ENCODE peak calls at places on chromosomes 16 and 17, in eight cellular contexts. F is PC-3, T is suprapubic skin, O is trophoblast cell, C is IMR-90, Z is tibial nerve, L is GM23248, P is sigmoid colon. J is an unnamed sample. For H3K27me3, the result is how much of the 10 kb centered on the place peaks cover.

GRCh38 chr16:25575363-25575762 is 116.4 kb upstream of the HS3ST4 start:
- DNase-seq in T (no peak), O (no peak), C (no peak), L (no peak), P (no peak), F (no peak), Z (no peak), J (no peak)

GRCh38 chr16:60655514-60656153 is 1380.6 kb downstream of the CDH8 start:
- DNase-seq in T (no peak), O (no peak), Z (no peak), C (no peak), L (no peak), F (no peak), P (no peak), J (no peak)

GRCh38 chr16:47634126-47634525 is 173.0 kb downstream of the PHKB start:
- DNase-seq in L (no peak), O (no peak), C (no peak), Z (no peak), T (no peak), P (no peak), F (peak), J (no peak)

GRCh38 chr17:28901866-28902818 is 737 bp downstream of the DHRS13 start:
- DNase-seq in F (no peak), T (no peak), Z (no peak), C (no peak), P (no peak), L (peak), O (no peak), J (no peak)

GRCh38 chr17:32520737-32521399 is 34.1 kb downstream of the CDK5R1 start:
- DNase-seq in C (no peak), O (no peak), Z (no peak), L (no peak), F (no peak), T (no peak), P (peak), J (no peak)

GRCh38 chr17:57708401-57708800 is 36.7 kb downstream of the CCDC182 start:
- DNase-seq in L (peak), Z (no peak), C (no peak), O (no peak), T (no peak), P (no peak), F (no peak), J (no peak)

GRCh38 chr17:40021471-40021961 is 6.3 kb downstream of the CSF3 start:
- DNase-seq in P (no peak), T (no peak), L (peak), C (peak), F (peak), O (no peak), Z (no peak), J (no peak)

GRCh38 chr16:51337662-51338061 is 186.6 kb upstream of the SALL1 start:
- DNase-seq in T (no peak), L (peak), Z (no peak), O (no peak), C (no peak), P (no peak), F (no peak), J (no peak)

GRCh38 chr17:72416905-72417304 is 296.1 kb downstream of the SOX9 start:
- DNase-seq in F (no peak), Z (no peak), P (no peak), C (no peak), T (no peak), O (no peak), L (no peak), J (no peak)

GRCh38 chr17:78271419-78272160 is 40.2 kb downstream of the TMEM235 start:
- DNase-seq in P (no peak), O (peak), Z (no peak), C (no peak), F (no peak), L (no peak), T (no peak), J (no peak)

GRCh38 chr17:9002610-9003354 is 18.5 kb upstream of the NTN1 start:
- DNase-seq in O (no peak), C (no peak), F (no peak), L (peak), T (no peak), Z (no peak), P (no peak), J (peak)

GRCh38 chr16:77918792-77919707 is 103.3 kb upstream of the CLEC3A start:
- DNase-seq in T (no peak), Z (no peak), O (no peak), C (peak), P (no peak), L (no peak), F (no peak), J (peak)

GRCh38 chr17:9036336-9036735 is 15.0 kb downstream of the NTN1 start:
- DNase-seq in P (no peak), C (no peak), L (no peak), O (peak), T (no peak), Z (no peak), F (no peak), J (no peak)

GRCh38 chr17:77634710-77635109 is 323.8 kb upstream of the TNRC6C start:
- DNase-seq in T (no peak), Z (no peak), C (no peak), P (no peak), O (no peak), L (no peak), F (no peak), J (no peak)

GRCh38 chr17:29383687-29384086 is 6.5 kb upstream of the TAOK1 start:
- DNase-seq in T (no peak), C (peak), Z (no peak), L (peak), O (no peak), P (no peak), F (peak), J (no peak)

GRCh38 chr17:45270828-45271418 is 9.0 kb upstream of the SPATA32 start:
- DNase-seq in P (no peak), C (no peak), O (no peak), F (peak), Z (no peak), L (peak), T (peak), J (no peak)

GRCh38 chr16:88354229-88355092 is 28.3 kb upstream of the ZNF469 start:
- DNase-seq in F (no peak), T (no peak), O (no peak), C (no peak), Z (no peak), P (peak), L (no peak), J (no peak)

GRCh38 chr17:41684050-41684449 is 4.6 kb upstream of the EIF1 start:
- DNase-seq in F (no peak), T (no peak), C (no peak), L (no peak), O (no peak), P (no peak), Z (no peak), J (no peak)
- H3K27ac ChIP-seq in F (no peak), T (no peak), C (no peak), L (no peak), O (no peak), P (no peak), Z (no peak), J (no peak)

DNA sequence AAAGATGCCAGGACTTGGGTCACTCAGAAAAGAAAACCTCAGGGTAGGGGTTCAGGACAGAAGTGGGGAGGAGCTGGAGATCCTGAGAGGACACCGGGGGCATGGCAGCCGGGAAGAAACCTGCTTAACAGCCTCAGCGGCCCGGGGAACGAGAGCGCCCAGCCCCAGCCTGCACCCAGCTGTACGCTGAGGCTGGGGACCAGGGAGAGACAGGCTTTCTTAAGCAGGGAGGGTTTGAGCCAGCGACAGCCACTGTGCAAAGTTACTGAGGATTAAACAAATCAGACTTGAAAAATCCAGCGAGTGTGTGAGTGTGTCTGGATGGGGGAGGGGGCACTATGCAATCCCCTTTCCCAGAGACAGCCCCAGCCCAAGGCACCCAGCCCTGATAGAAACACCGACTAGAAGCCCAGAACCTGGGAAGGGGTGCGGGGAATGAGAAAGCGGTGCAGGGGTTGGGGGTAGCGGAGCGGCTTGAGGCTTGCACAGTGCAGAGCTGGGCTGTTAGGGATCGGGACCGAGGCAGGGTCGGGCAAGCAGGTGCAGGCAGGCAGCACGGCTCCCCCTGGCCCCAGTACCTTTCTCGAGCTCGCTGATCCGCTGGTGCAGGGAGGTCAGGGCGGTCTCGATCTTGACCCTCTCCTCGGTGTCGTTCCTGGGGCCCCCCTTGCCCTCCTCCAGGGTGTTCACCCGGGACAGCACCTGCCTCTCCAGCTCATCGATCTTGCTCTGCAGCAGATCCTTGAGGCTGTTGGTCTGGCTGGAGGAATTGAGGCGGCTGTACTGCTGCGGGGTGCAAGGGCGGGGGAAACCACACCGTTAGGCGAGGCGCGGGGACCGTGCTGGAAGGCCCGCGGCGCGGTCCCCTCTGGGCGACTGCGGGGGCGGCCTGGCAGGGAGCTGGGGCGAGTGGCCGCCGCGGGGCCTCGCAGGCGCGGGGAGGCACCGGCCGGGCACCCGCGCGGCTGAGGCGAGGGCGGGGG is 1.2 kb downstream of the NPTX1 start:
- DNase-seq in F (no peak), Z (no peak), T (no peak), O (no peak), P (no peak), L (peak), C (no peak), J (no peak)
- H3K27me3 ChIP-seq in F (under half), Z (under half), T (half or more), O (half or more), P (under half), L (half or more), C (under half), J (half or more)

GRCh38 chr17:16037636-16038035 is 38.0 kb downstream of the TTC19 start:
- DNase-seq in L (peak), O (no peak), P (no peak), F (no peak), Z (no peak), T (no peak), C (peak), J (no peak)

GRCh38 chr17:16044484-16044883 is 44.9 kb downstream of the TTC19 start:
- DNase-seq in O (no peak), P (no peak), T (no peak), F (no peak), Z (no peak), C (no peak), L (no peak), J (no peak)

GRCh38 chr17:16036261-16036660 is 36.6 kb downstream of the TTC19 start:
- DNase-seq in C (no peak), P (no peak), T (no peak), O (no peak), L (no peak), Z (no peak), F (no peak), J (no peak)

DNA sequence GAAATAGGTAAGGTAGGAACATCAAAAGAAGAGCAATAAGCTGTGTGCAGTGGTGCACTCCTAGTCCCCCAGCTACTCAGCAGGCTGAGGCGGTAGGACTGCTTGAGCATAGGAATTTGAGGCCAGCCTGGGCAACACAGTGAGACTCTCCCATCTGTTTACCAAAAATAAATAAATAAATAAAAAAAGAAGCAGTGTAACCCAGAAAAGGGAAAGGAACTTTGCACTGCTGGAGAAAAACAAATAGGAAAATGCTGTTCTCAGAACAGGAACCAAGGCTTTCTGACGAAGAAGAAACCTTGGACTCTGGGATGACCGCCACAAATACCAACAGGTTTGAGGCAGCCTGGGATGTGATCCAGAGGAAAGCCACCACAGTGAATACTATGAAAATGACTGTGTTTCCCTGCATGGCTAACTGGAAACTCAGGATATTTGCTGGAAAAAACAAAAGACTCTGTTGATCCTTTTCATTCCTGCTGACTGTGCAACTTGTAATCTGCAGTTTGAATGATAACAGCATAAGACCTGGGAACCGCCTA is 41.2 kb downstream of the TTC19 start:
- DNase-seq in C (peak), L (peak), T (no peak), Z (no peak), P (no peak), F (peak), O (peak), J (no peak)
- H3K27ac ChIP-seq in C (peak), L (peak), T (no peak), Z (peak), P (no peak), F (no peak), O (no peak), J (no peak)

GRCh38 chr16:31211960-31212359 is 2.0 kb upstream of the TRIM72 start:
- DNase-seq in O (no peak), L (no peak), T (no peak), Z (no peak), P (no peak), C (no peak), F (no peak), J (no peak)
- H3K27me3 ChIP-seq in O (under half), L (under half), T (under half), Z (under half), P (under half), C (half or more), F (under half), J (under half)

DNA sequence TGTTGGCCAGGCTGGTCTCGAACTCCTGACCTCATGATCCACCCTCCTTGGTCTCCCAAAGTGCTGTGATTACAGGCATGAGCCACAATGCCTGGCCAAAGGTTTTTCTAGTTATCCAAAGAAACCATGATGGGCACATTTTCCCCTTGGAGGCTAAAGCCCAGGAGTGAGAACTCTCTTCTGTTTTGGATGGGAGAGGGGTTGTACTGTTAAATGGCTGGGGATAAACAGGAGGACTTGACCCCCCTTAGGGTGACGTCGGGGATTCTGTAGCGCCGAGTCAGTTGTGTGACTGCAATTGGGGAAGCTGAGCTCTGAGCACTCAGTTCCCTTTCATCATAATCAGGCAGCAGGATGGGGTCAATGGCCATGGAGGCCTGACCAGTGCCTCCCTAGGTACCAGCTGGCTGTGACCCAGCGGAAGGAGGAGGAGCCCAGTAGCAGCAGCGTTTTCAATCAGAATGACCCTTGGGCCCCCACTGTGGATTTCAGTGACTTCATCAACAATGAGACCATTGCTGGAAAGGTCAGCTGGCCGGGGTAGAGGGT is 4.1 kb downstream of the AOC3 start:
- DNase-seq in F (no peak), L (no peak), P (peak), C (no peak), T (peak), Z (no peak), O (no peak), J (no peak)
- H3K27ac ChIP-seq in F (no peak), L (no peak), P (peak), C (no peak), T (no peak), Z (no peak), O (no peak), J (no peak)

GRCh38 chr16:56615353-56615752 is 7.0 kb downstream of the MT2A start:
- DNase-seq in F (peak), Z (no peak), T (no peak), P (no peak), L (peak), C (peak), O (no peak), J (no peak)

GRCh38 chr16:56620311-56620897 is 5.2 kb upstream of the MT1E start:
- DNase-seq in C (no peak), P (no peak), T (peak), F (no peak), L (no peak), O (no peak), Z (no peak), J (no peak)

GRCh38 chr16:56617212-56618085 is 8.1 kb upstream of the MT1E start:
- DNase-seq in P (peak), T (no peak), L (peak), O (peak), F (no peak), Z (no peak), C (peak), J (no peak)

GRCh38 chr16:56616608-56617211 is 8.3 kb downstream of the MT2A start:
- DNase-seq in T (no peak), C (no peak), F (no peak), O (no peak), L (no peak), Z (no peak), P (no peak), J (no peak)

DNA sequence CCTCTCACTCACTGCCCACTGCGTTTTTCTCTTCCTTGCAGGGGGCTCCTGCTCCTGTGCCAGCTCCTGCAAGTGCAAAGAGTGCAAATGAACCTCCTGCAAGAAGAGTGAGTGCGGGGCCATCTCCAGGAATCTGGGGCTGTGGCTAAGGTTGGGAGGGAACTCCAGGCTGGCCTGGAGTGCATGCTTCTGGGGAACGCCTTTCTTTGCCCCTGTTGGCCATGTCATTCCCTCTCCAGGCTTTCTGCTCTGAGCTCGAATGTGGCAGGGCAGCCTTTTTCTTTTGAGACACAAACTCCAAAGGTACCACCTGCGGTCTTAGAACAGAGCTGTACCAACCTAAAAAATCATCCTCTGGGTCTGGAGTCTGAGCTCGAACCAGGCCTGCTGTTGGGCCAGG is 7.4 kb upstream of the MT1E start:
- DNase-seq in F (no peak), Z (no peak), C (no peak), O (no peak), L (no peak), P (no peak), T (no peak), J (no peak)
- H3K27me3 ChIP-seq in F (under half), Z (under half), C (under half), O (under half), L (under half), P (under half), T (under half), J (under half)